ENCODE peak calls at places on chromosomes 6 and 20, in eight cellular contexts. One of them, this sample, is unnamed.
A peak's percentile ranks its signal among the peaks of the same experiment; 100 is the strongest.

GRCh38 chr6:163530406-163530805 is 115.9 kb downstream of the QKI start:
- DNase-seq in HepG2: no peak
- DNase-seq in H1: no peak
- DNase-seq in GM12878: no peak
- DNase-seq in A549: no peak
- DNase-seq in HCT116: no peak
- DNase-seq in endothelial cell of umbilical vein: no peak
- DNase-seq in K562: no peak
- DNase-seq in this sample: no peak

GRCh38 chr6:132133734-132134490 is 182.7 kb upstream of the CCN2 start:
- DNase-seq in HepG2: no peak
- DNase-seq in H1: no peak
- DNase-seq in GM12878: no peak
- DNase-seq in A549: no peak
- DNase-seq in HCT116: no peak
- DNase-seq in endothelial cell of umbilical vein: peak; percentile 90
- DNase-seq in K562: no peak
- DNase-seq in this sample: no peak

GRCh38 chr6:42352856-42353564 is 98.7 kb downstream of the TRERF1 start:
- DNase-seq in HepG2: no peak
- DNase-seq in H1: no peak
- DNase-seq in GM12878: no peak
- DNase-seq in A549: peak; percentile 25
- DNase-seq in HCT116: peak; percentile 31
- DNase-seq in endothelial cell of umbilical vein: no peak
- DNase-seq in K562: no peak
- DNase-seq in this sample: no peak

GRCh38 chr6:49423817-49424216 is 39.2 kb downstream of the MMUT start:
- DNase-seq in HepG2: no peak
- DNase-seq in H1: no peak
- DNase-seq in GM12878: no peak
- DNase-seq in A549: peak; percentile 4
- DNase-seq in HCT116: no peak
- DNase-seq in endothelial cell of umbilical vein: peak; percentile 14
- DNase-seq in K562: no peak
- DNase-seq in this sample: peak; percentile 4

GRCh38 chr6:292506-293184 is 358 bp downstream of the DUSP22 start:
- DNase-seq in HepG2: peak; percentile 51
- DNase-seq in H1: no peak
- DNase-seq in GM12878: peak; percentile 93
- DNase-seq in A549: peak; percentile 57
- DNase-seq in HCT116: no peak
- DNase-seq in endothelial cell of umbilical vein: peak; percentile 63
- DNase-seq in K562: peak; percentile 82
- DNase-seq in this sample: peak; percentile 91

GRCh38 chr6:17331238-17331637 is 50.1 kb downstream of the RBM24 start:
- DNase-seq in HepG2: no peak
- DNase-seq in H1: no peak
- DNase-seq in GM12878: no peak
- DNase-seq in A549: no peak
- DNase-seq in HCT116: no peak
- DNase-seq in endothelial cell of umbilical vein: no peak
- DNase-seq in K562: no peak
- DNase-seq in this sample: no peak

GRCh38 chr6:7343546-7344475 is 30.8 kb upstream of the SSR1 start:
- DNase-seq in HepG2: no peak
- DNase-seq in H1: no peak
- DNase-seq in GM12878: no peak
- DNase-seq in A549: no peak
- DNase-seq in HCT116: no peak
- DNase-seq in endothelial cell of umbilical vein: no peak
- DNase-seq in K562: no peak
- DNase-seq in this sample: no peak

GRCh38 chr6:145071836-145072235 is 663.5 kb downstream of the EPM2A start:
- DNase-seq in HepG2: no peak
- DNase-seq in H1: no peak
- DNase-seq in GM12878: no peak
- DNase-seq in A549: no peak
- DNase-seq in HCT116: no peak
- DNase-seq in endothelial cell of umbilical vein: no peak
- DNase-seq in K562: no peak
- DNase-seq in this sample: no peak

GRCh38 chr20:60138263-60139127 is 180.3 kb downstream of the CDH26 start:
- DNase-seq in HepG2: no peak
- DNase-seq in H1: no peak
- DNase-seq in GM12878: no peak
- DNase-seq in A549: no peak
- DNase-seq in HCT116: no peak
- DNase-seq in endothelial cell of umbilical vein: no peak
- DNase-seq in K562: peak; percentile 13
- DNase-seq in this sample: peak; percentile 88
- TF ChIP-seq POLR2A in HepG2: no peak
- TF ChIP-seq POLR2A in H1: no peak
- TF ChIP-seq POLR2A in GM12878: peak; percentile 59
- TF ChIP-seq POLR2A in A549: no peak
- TF ChIP-seq POLR2A in HCT116: no peak
- TF ChIP-seq POLR2A in endothelial cell of umbilical vein: no peak
- TF ChIP-seq POLR2A in K562: no peak
- TF ChIP-seq POLR2A in this sample: no peak

GRCh38 chr6:169917153-169917552 is 165.7 kb downstream of the ERMARD start:
- DNase-seq in HepG2: no peak
- DNase-seq in H1: no peak
- DNase-seq in GM12878: no peak
- DNase-seq in A549: no peak
- DNase-seq in HCT116: no peak
- DNase-seq in endothelial cell of umbilical vein: no peak
- DNase-seq in K562: no peak
- DNase-seq in this sample: no peak

GRCh38 chr6:169912266-169913095 is 161.1 kb downstream of the ERMARD start:
- DNase-seq in HepG2: no peak
- DNase-seq in H1: no peak
- DNase-seq in GM12878: no peak
- DNase-seq in A549: no peak
- DNase-seq in HCT116: no peak
- DNase-seq in endothelial cell of umbilical vein: no peak
- DNase-seq in K562: no peak
- DNase-seq in this sample: peak; percentile 87

GRCh38 chr6:169915769-169916550 is 164.5 kb downstream of the ERMARD start:
- DNase-seq in HepG2: no peak
- DNase-seq in H1: no peak
- DNase-seq in GM12878: no peak
- DNase-seq in A549: no peak
- DNase-seq in HCT116: no peak
- DNase-seq in endothelial cell of umbilical vein: peak; percentile 98
- DNase-seq in K562: no peak
- DNase-seq in this sample: no peak

GRCh38 chr6:169911264-169912263 is 160.1 kb downstream of the ERMARD start:
- DNase-seq in HepG2: no peak
- DNase-seq in H1: no peak
- DNase-seq in GM12878: no peak
- DNase-seq in A549: no peak
- DNase-seq in HCT116: no peak
- DNase-seq in endothelial cell of umbilical vein: no peak
- DNase-seq in K562: no peak
- DNase-seq in this sample: no peak

DNA sequence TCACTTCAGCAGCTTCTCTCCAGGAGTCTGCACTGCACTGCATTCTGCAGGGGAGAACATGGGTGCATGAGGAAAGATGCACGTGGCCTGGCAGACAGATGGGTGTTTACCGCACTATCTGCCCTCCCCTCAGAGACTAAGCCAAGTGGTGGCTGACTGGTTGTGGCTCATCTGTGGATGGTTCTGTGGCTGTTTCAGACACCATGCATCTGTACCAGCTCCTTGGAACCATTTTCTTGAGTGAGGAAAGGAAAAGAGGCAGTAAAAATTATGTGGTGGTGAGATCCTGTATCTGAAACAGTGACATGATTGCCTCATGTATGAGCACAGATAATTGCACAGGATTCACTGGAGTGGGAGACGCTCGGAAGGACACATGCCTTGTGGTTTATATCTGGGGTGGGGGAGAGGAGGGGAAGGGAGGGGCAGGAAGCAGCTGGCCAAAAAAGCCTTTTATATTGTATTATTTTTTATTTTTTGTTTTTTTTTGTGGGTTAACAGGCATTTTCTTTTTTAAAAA is 161.7 kb downstream of the ERMARD start:
- DNase-seq in HepG2: no peak
- DNase-seq in H1: no peak
- DNase-seq in GM12878: no peak
- DNase-seq in A549: no peak
- DNase-seq in HCT116: no peak
- DNase-seq in endothelial cell of umbilical vein: no peak
- DNase-seq in K562: no peak
- DNase-seq in this sample: peak; percentile 85
- TF ChIP-seq MAX in HepG2: no peak
- TF ChIP-seq MAX in H1: no peak
- TF ChIP-seq MAX in GM12878: no peak
- TF ChIP-seq MAX in A549: no peak
- TF ChIP-seq MAX in HCT116: no peak
- TF ChIP-seq MAX in endothelial cell of umbilical vein: no peak
- TF ChIP-seq MAX in K562: no peak
- TF ChIP-seq MAX in this sample: peak; percentile 95

GRCh38 chr6:101167638-101168037 is 225.9 kb upstream of the GRIK2 start:
- DNase-seq in HepG2: no peak
- DNase-seq in H1: no peak
- DNase-seq in GM12878: no peak
- DNase-seq in A549: no peak
- DNase-seq in HCT116: no peak
- DNase-seq in endothelial cell of umbilical vein: no peak
- DNase-seq in K562: no peak
- DNase-seq in this sample: no peak

GRCh38 chr6:101163611-101164010 is 229.9 kb upstream of the GRIK2 start:
- DNase-seq in HepG2: no peak
- DNase-seq in H1: no peak
- DNase-seq in GM12878: no peak
- DNase-seq in A549: no peak
- DNase-seq in HCT116: no peak
- DNase-seq in endothelial cell of umbilical vein: no peak
- DNase-seq in K562: no peak
- DNase-seq in this sample: no peak
- TF ChIP-seq CTCF in HepG2: no peak
- TF ChIP-seq CTCF in H1: no peak
- TF ChIP-seq CTCF in GM12878: no peak
- TF ChIP-seq CTCF in A549: no peak
- TF ChIP-seq CTCF in HCT116: no peak
- TF ChIP-seq CTCF in endothelial cell of umbilical vein: no peak
- TF ChIP-seq CTCF in K562: no peak
- TF ChIP-seq CTCF in this sample: no peak

GRCh38 chr6:27250955-27251671 is 3.6 kb downstream of the PRSS16 start:
- DNase-seq in HepG2: no peak
- DNase-seq in H1: peak; percentile 96
- DNase-seq in GM12878: peak; percentile 40
- DNase-seq in A549: peak; percentile 85
- DNase-seq in HCT116: peak; percentile 77
- DNase-seq in endothelial cell of umbilical vein: no peak
- DNase-seq in K562: peak; percentile 97
- DNase-seq in this sample: peak; percentile 76
- TF ChIP-seq POLR2A in HepG2: no peak
- TF ChIP-seq POLR2A in H1: no peak
- TF ChIP-seq POLR2A in GM12878: peak; percentile 54
- TF ChIP-seq POLR2A in A549: no peak
- TF ChIP-seq POLR2A in HCT116: peak; percentile 56
- TF ChIP-seq POLR2A in endothelial cell of umbilical vein: no peak
- TF ChIP-seq POLR2A in K562: peak; percentile 74
- TF ChIP-seq POLR2A in this sample: no peak

This sample was measured in NB4.